ENCODE peak calls at places on chromosomes 13 and 19, in eight cellular contexts. X is CD4-positive, alpha-beta T cell; O is stimulated activated CD4-positive, alpha-beta T cell treated with anti-CD3 and anti-CD28 coated beads, Interleukin-12 subunit alpha, Interleukin-12 subunit beta, amount 100 ng/mL, for 4 hours; E is AG09319; R is NCI-H774; U is pancreas; G is nucleus accumbens; Q is transverse colon. J is an unnamed sample.

GRCh38 chr19:8850488-8850887 is 18.3 kb downstream of the MBD3L1 start:
- DNase-seq in X (no peak), O (no peak), E (no peak), R (no peak), U (no peak), G (no peak), Q (no peak), J (no peak)

GRCh38 chr13:95360052-95360451 is 58.8 kb upstream of the ABCC4 start:
- DNase-seq in X (no peak), O (no peak), E (no peak), R (no peak), U (no peak), G (no peak), Q (no peak), J (no peak)

GRCh38 chr19:1407662-1408299 is 395 bp downstream of the DAZAP1 start:
- DNase-seq in X (peak; percentile 22), O (peak; percentile 33), E (no peak), R (no peak), U (peak; percentile 90), G (no peak), Q (peak; percentile 34), J (no peak)

GRCh38 chr19:30313353-30313750 is 58.8 kb upstream of the ZNF536 start:
- DNase-seq in X (no peak), O (no peak), E (no peak), R (no peak), U (no peak), G (no peak), Q (no peak), J (no peak)

GRCh38 chr13:95880346-95880745 is 172.9 kb downstream of the UGGT2 start:
- DNase-seq in X (no peak), O (no peak), E (no peak), R (no peak), U (no peak), G (no peak), Q (no peak), J (no peak)

GRCh38 chr13:51950722-51951121 is 60.5 kb downstream of the ATP7B start:
- DNase-seq in X (no peak), O (no peak), E (no peak), R (no peak), U (no peak), G (no peak), Q (no peak), J (no peak)

GRCh38 chr19:4664642-4665041 is 5.5 kb downstream of the MYDGF start:
- DNase-seq in X (no peak), O (no peak), E (no peak), R (no peak), U (no peak), G (no peak), Q (no peak), J (no peak)

GRCh38 chr13:28744656-28745055 is 25.9 kb upstream of the SLC46A3 start:
- DNase-seq in X (no peak), O (no peak), E (no peak), R (no peak), U (no peak), G (no peak), Q (no peak), J (no peak)

GRCh38 chr13:98869408-98870090 is 108.3 kb downstream of the DOCK9 start:
- DNase-seq in X (no peak), O (no peak), E (no peak), R (no peak), U (no peak), G (no peak), Q (no peak), J (peak; percentile 52)

GRCh38 chr19:290539-291521 is at the start of gene PLPP2:
- DNase-seq in X (no peak), O (peak; percentile 34), E (no peak), R (peak; percentile 83), U (peak; percentile 88), G (peak; percentile 77), Q (peak; percentile 77), J (no peak)

GRCh38 chr19:19053508-19054314 is 10.1 kb upstream of the SLC25A42 start:
- DNase-seq in X (peak; percentile 63), O (peak; percentile 53), E (no peak), R (no peak), U (peak; percentile 76), G (peak; percentile 11), Q (peak; percentile 77), J (no peak)

GRCh38 chr13:106129273-106129672 is 406.2 kb downstream of the EFNB2 start:
- DNase-seq in X (no peak), O (no peak), E (no peak), R (peak; percentile 45), U (no peak), G (no peak), Q (no peak), J (no peak)

GRCh38 chr19:33285441-33285927 is 16.9 kb downstream of the CEBPA start:
- DNase-seq in X (no peak), O (no peak), E (no peak), R (no peak), U (peak; percentile 3), G (no peak), Q (no peak), J (no peak)

GRCh38 chr13:113064534-113065405 is 40.8 kb upstream of the F7 start:
- DNase-seq in X (no peak), O (no peak), E (no peak), R (no peak), U (peak; percentile 35), G (no peak), Q (no peak), J (peak; percentile 74)

GRCh38 chr19:43726736-43727592 is 11.1 kb downstream of the IRGC start:
- DNase-seq in X (no peak), O (no peak), E (no peak), R (no peak), U (no peak), G (no peak), Q (no peak), J (no peak)